ENCODE peak calls at places on chromosome 14, in six cellular contexts. One of them, this sample, is unnamed.

GRCh38 chr14:25050494-25051170 is 685 bp upstream of the STXBP6 start:
- DNase-seq in mucosa of descending colon: no peak
- DNase-seq in body of pancreas: peak; percentile 26
- DNase-seq in small intestine: peak; percentile 37
- DNase-seq in adipocyte: peak; percentile 70
- DNase-seq in hepatocyte: peak; percentile 34
- DNase-seq in this sample: no peak

GRCh38 chr14:95413289-95414215 is 93.8 kb upstream of the CLMN start:
- DNase-seq in mucosa of descending colon: no peak
- DNase-seq in body of pancreas: no peak
- DNase-seq in small intestine: no peak
- DNase-seq in adipocyte: no peak
- DNase-seq in hepatocyte: no peak
- DNase-seq in this sample: no peak

GRCh38 chr14:54177861-54178591 is 218.8 kb upstream of the CDKN3 start:
- DNase-seq in mucosa of descending colon: no peak
- DNase-seq in body of pancreas: no peak
- DNase-seq in small intestine: peak; percentile 15
- DNase-seq in adipocyte: peak; percentile 22
- DNase-seq in hepatocyte: peak; percentile 46
- DNase-seq in this sample: no peak

GRCh38 chr14:85516239-85517112 is 13.5 kb upstream of the FLRT2 start:
- DNase-seq in mucosa of descending colon: no peak
- DNase-seq in body of pancreas: no peak
- DNase-seq in small intestine: no peak
- DNase-seq in adipocyte: peak; percentile 94
- DNase-seq in hepatocyte: no peak
- DNase-seq in this sample: no peak

GRCh38 chr14:69151458-69152180 is 1.3 kb downstream of the DCAF5 start:
- DNase-seq in mucosa of descending colon: peak; percentile 86
- DNase-seq in body of pancreas: peak; percentile 78
- DNase-seq in small intestine: peak; percentile 77
- DNase-seq in adipocyte: peak; percentile 82
- DNase-seq in hepatocyte: peak; percentile 89
- DNase-seq in this sample: peak; percentile 79

GRCh38 chr14:25009891-25010290 is 40.1 kb downstream of the STXBP6 start:
- DNase-seq in mucosa of descending colon: no peak
- DNase-seq in body of pancreas: no peak
- DNase-seq in small intestine: no peak
- DNase-seq in adipocyte: peak; percentile 36
- DNase-seq in hepatocyte: peak; percentile 34
- DNase-seq in this sample: no peak

GRCh38 chr14:65472189-65472588 is 59.7 kb downstream of the FUT8 start:
- DNase-seq in mucosa of descending colon: no peak
- DNase-seq in body of pancreas: no peak
- DNase-seq in small intestine: no peak
- DNase-seq in adipocyte: no peak
- DNase-seq in hepatocyte: no peak
- DNase-seq in this sample: no peak

GRCh38 chr14:22836301-22837058 is at the start of gene MMP14:
- DNase-seq in mucosa of descending colon: peak; percentile 81
- DNase-seq in body of pancreas: peak; percentile 81
- DNase-seq in small intestine: peak; percentile 63
- DNase-seq in adipocyte: peak; percentile 95
- DNase-seq in hepatocyte: peak; percentile 87
- DNase-seq in this sample: peak; percentile 79

GRCh38 chr14:43165651-43166050 is 1341.4 kb downstream of the FSCB start:
- DNase-seq in mucosa of descending colon: no peak
- DNase-seq in body of pancreas: no peak
- DNase-seq in small intestine: no peak
- DNase-seq in adipocyte: no peak
- DNase-seq in hepatocyte: peak; percentile 7
- DNase-seq in this sample: no peak

GRCh38 chr14:78933948-78934524 is 763.9 kb downstream of the NRXN3 start:
- DNase-seq in mucosa of descending colon: no peak
- DNase-seq in body of pancreas: peak; percentile 2
- DNase-seq in small intestine: peak; percentile 18
- DNase-seq in adipocyte: peak; percentile 69
- DNase-seq in hepatocyte: peak; percentile 45
- DNase-seq in this sample: no peak

GRCh38 chr14:91008759-91009409 is 51.6 kb downstream of the RPS6KA5 start:
- DNase-seq in mucosa of descending colon: no peak
- DNase-seq in body of pancreas: peak; percentile 11
- DNase-seq in small intestine: peak; percentile 37
- DNase-seq in adipocyte: no peak
- DNase-seq in hepatocyte: no peak
- DNase-seq in this sample: no peak

GRCh38 chr14:91047174-91047753 is 13.2 kb downstream of the RPS6KA5 start:
- DNase-seq in mucosa of descending colon: no peak
- DNase-seq in body of pancreas: no peak
- DNase-seq in small intestine: no peak
- DNase-seq in adipocyte: no peak
- DNase-seq in hepatocyte: no peak
- DNase-seq in this sample: no peak

GRCh38 chr14:30621954-30622830 is at the start of gene SCFD1:
- DNase-seq in mucosa of descending colon: peak; percentile 97
- DNase-seq in body of pancreas: peak; percentile 94
- DNase-seq in small intestine: peak; percentile 95
- DNase-seq in adipocyte: peak; percentile 96
- DNase-seq in hepatocyte: peak; percentile 97
- DNase-seq in this sample: peak; percentile 97

GRCh38 chr14:51398898-51399297 is 158.9 kb downstream of the TMX1 start:
- DNase-seq in mucosa of descending colon: no peak
- DNase-seq in body of pancreas: no peak
- DNase-seq in small intestine: no peak
- DNase-seq in adipocyte: peak; percentile 61
- DNase-seq in hepatocyte: no peak
- DNase-seq in this sample: no peak

GRCh38 chr14:64450255-64450654 is 15.0 kb upstream of the AKAP5 start:
- DNase-seq in mucosa of descending colon: no peak
- DNase-seq in body of pancreas: no peak
- DNase-seq in small intestine: no peak
- DNase-seq in adipocyte: no peak
- DNase-seq in hepatocyte: no peak
- DNase-seq in this sample: no peak

GRCh38 chr14:43438056-43438455 is 1069.0 kb downstream of the FSCB start:
- DNase-seq in mucosa of descending colon: no peak
- DNase-seq in body of pancreas: no peak
- DNase-seq in small intestine: no peak
- DNase-seq in adipocyte: no peak
- DNase-seq in hepatocyte: no peak
- DNase-seq in this sample: no peak

GRCh38 chr14:91171291-91171690 is 57.4 kb downstream of the DGLUCY start:
- DNase-seq in mucosa of descending colon: no peak
- DNase-seq in body of pancreas: no peak
- DNase-seq in small intestine: no peak
- DNase-seq in adipocyte: no peak
- DNase-seq in hepatocyte: no peak
- DNase-seq in this sample: no peak

GRCh38 chr14:43541356-43541755 is 965.7 kb downstream of the FSCB start:
- DNase-seq in mucosa of descending colon: no peak
- DNase-seq in body of pancreas: no peak
- DNase-seq in small intestine: no peak
- DNase-seq in adipocyte: no peak
- DNase-seq in hepatocyte: no peak
- DNase-seq in this sample: no peak

GRCh38 chr14:28467611-28468010 is 299.0 kb upstream of the FOXG1 start:
- DNase-seq in mucosa of descending colon: no peak
- DNase-seq in body of pancreas: no peak
- DNase-seq in small intestine: no peak
- DNase-seq in adipocyte: no peak
- DNase-seq in hepatocyte: no peak
- DNase-seq in this sample: no peak

GRCh38 chr14:78530078-78530477 is 359.9 kb downstream of the NRXN3 start:
- DNase-seq in mucosa of descending colon: no peak
- DNase-seq in body of pancreas: peak; percentile 5
- DNase-seq in small intestine: peak; percentile 19
- DNase-seq in adipocyte: peak; percentile 31
- DNase-seq in hepatocyte: peak; percentile 70
- DNase-seq in this sample: no peak

GRCh38 chr14:20530771-20531571 is 25.6 kb downstream of the RNASE10 start:
- DNase-seq in mucosa of descending colon: peak; percentile 76
- DNase-seq in body of pancreas: peak; percentile 64
- DNase-seq in small intestine: peak; percentile 61
- DNase-seq in adipocyte: peak; percentile 83
- DNase-seq in hepatocyte: peak; percentile 85
- DNase-seq in this sample: peak; percentile 80

GRCh38 chr14:23729720-23730387 is 93.7 kb downstream of the DHRS2 start:
- DNase-seq in mucosa of descending colon: no peak
- DNase-seq in body of pancreas: no peak
- DNase-seq in small intestine: no peak
- DNase-seq in adipocyte: no peak
- DNase-seq in hepatocyte: no peak
- DNase-seq in this sample: no peak

GRCh38 chr14:95244587-95244986 is 75.1 kb downstream of the CLMN start:
- DNase-seq in mucosa of descending colon: no peak
- DNase-seq in body of pancreas: no peak
- DNase-seq in small intestine: no peak
- DNase-seq in adipocyte: no peak
- DNase-seq in hepatocyte: no peak
- DNase-seq in this sample: no peak

GRCh38 chr14:64838656-64839055 is 41.1 kb downstream of the SPTB start:
- DNase-seq in mucosa of descending colon: no peak
- DNase-seq in body of pancreas: no peak
- DNase-seq in small intestine: no peak
- DNase-seq in adipocyte: no peak
- DNase-seq in hepatocyte: peak; percentile 37
- DNase-seq in this sample: no peak

GRCh38 chr14:56840221-56840620 is 29.9 kb upstream of the OTX2 start:
- DNase-seq in mucosa of descending colon: no peak
- DNase-seq in body of pancreas: no peak
- DNase-seq in small intestine: no peak
- DNase-seq in adipocyte: no peak
- DNase-seq in hepatocyte: no peak
- DNase-seq in this sample: no peak

GRCh38 chr14:60331201-60332045 is 82.4 kb downstream of the PPM1A start:
- DNase-seq in mucosa of descending colon: peak; percentile 76
- DNase-seq in body of pancreas: peak; percentile 81
- DNase-seq in small intestine: peak; percentile 69
- DNase-seq in adipocyte: peak; percentile 73
- DNase-seq in hepatocyte: peak; percentile 77
- DNase-seq in this sample: peak; percentile 74

GRCh38 chr14:98348505-98348904 is 923.5 kb downstream of the BCL11B start:
- DNase-seq in mucosa of descending colon: no peak
- DNase-seq in body of pancreas: no peak
- DNase-seq in small intestine: no peak
- DNase-seq in adipocyte: no peak
- DNase-seq in hepatocyte: no peak
- DNase-seq in this sample: no peak

GRCh38 chr14:98350213-98350612 is 921.8 kb downstream of the BCL11B start:
- DNase-seq in mucosa of descending colon: no peak
- DNase-seq in body of pancreas: no peak
- DNase-seq in small intestine: no peak
- DNase-seq in adipocyte: no peak
- DNase-seq in hepatocyte: no peak
- DNase-seq in this sample: no peak

GRCh38 chr14:98347686-98348085 is 924.3 kb downstream of the BCL11B start:
- DNase-seq in mucosa of descending colon: no peak
- DNase-seq in body of pancreas: no peak
- DNase-seq in small intestine: no peak
- DNase-seq in adipocyte: no peak
- DNase-seq in hepatocyte: no peak
- DNase-seq in this sample: no peak

DNA sequence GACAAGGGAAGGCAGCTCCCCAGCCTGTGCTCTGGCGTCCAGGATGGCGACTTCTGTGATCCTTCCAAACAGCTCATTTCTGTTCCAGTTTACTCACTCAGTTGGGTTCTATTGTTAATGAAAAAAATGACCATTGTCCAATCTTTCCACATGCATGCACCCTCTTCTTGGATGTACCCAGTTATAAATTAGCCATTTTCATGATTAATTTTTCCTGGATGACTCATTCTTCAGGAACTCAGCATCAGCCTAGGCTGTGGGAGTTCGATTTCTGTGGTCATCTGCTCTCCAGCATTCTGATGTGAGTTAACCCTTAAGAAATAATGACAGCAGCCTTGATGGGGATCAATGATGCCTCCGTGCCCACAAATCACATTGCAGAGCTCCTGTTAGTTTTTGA is 926.8 kb downstream of the BCL11B start:
- DNase-seq in mucosa of descending colon: no peak
- DNase-seq in body of pancreas: no peak
- DNase-seq in small intestine: no peak
- DNase-seq in adipocyte: no peak
- DNase-seq in hepatocyte: no peak
- DNase-seq in this sample: no peak
- H3K9me3 ChIP-seq in mucosa of descending colon: no peaks in the 10 kb centered on the region
- H3K9me3 ChIP-seq in body of pancreas: no peaks in the 10 kb centered on the region
- H3K9me3 ChIP-seq in small intestine: no peaks in the 10 kb centered on the region
- H3K9me3 ChIP-seq in adipocyte: no peaks in the 10 kb centered on the region
- H3K9me3 ChIP-seq in hepatocyte: no peaks in the 10 kb centered on the region
- H3K9me3 ChIP-seq in this sample: no peaks in the 10 kb centered on the region

GRCh38 chr14:94180655-94181271 is 6.6 kb downstream of the PPP4R4 start:
- DNase-seq in mucosa of descending colon: no peak
- DNase-seq in body of pancreas: no peak
- DNase-seq in small intestine: peak; percentile 50
- DNase-seq in adipocyte: peak; percentile 86
- DNase-seq in hepatocyte: peak; percentile 49
- DNase-seq in this sample: no peak
- H3K4me3 ChIP-seq in mucosa of descending colon: no peak overlapping the region
- H3K4me3 ChIP-seq in body of pancreas: no peak overlapping the region
- H3K4me3 ChIP-seq in small intestine: no peak overlapping the region
- H3K4me3 ChIP-seq in adipocyte: peak overlapping the region; percentile 61
- H3K4me3 ChIP-seq in hepatocyte: no peak overlapping the region
- H3K4me3 ChIP-seq in this sample: no peak overlapping the region

DNA sequence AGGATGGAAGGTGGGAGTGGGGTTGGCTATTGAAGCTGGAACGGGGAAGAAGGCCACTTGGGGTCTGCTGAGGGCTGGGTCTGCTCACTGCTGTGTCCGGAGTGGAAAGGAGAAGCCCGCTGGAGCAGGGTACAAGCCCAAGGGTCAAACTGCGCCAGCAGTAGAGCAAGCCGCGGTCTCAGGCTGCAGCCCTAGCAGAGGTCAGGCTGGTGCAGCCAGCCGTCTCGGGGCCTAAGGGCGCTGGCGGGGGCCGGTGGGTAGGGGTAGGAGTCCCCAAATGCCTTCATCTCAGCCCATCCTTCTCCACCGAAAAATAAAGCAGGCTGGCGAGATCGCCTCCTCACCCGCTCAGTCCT is 718 bp upstream of the JDP2 start:
- DNase-seq in mucosa of descending colon: peak; percentile 52
- DNase-seq in body of pancreas: no peak
- DNase-seq in small intestine: peak; percentile 33
- DNase-seq in adipocyte: no peak
- DNase-seq in hepatocyte: no peak
- DNase-seq in this sample: peak; percentile 33
- H3K4me1 ChIP-seq in mucosa of descending colon: peaks cover 24% of the 10 kb centered on the region
- H3K4me1 ChIP-seq in body of pancreas: peaks cover 45% of the 10 kb centered on the region
- H3K4me1 ChIP-seq in small intestine: peaks cover 5% of the 10 kb centered on the region
- H3K4me1 ChIP-seq in adipocyte: peaks cover 36% of the 10 kb centered on the region
- H3K4me1 ChIP-seq in hepatocyte: peaks cover 35% of the 10 kb centered on the region
- H3K4me1 ChIP-seq in this sample: peaks cover 34% of the 10 kb centered on the region

GRCh38 chr14:105774001-105774400 is 247.6 kb downstream of the TMEM121 start:
- DNase-seq in mucosa of descending colon: no peak
- DNase-seq in body of pancreas: no peak
- DNase-seq in small intestine: no peak
- DNase-seq in adipocyte: no peak
- DNase-seq in hepatocyte: no peak
- DNase-seq in this sample: no peak

GRCh38 chr14:105776924-105777323 is 250.5 kb downstream of the TMEM121 start:
- DNase-seq in mucosa of descending colon: no peak
- DNase-seq in body of pancreas: no peak
- DNase-seq in small intestine: no peak
- DNase-seq in adipocyte: no peak
- DNase-seq in hepatocyte: no peak
- DNase-seq in this sample: no peak

GRCh38 chr14:105773584-105773983 is 247.2 kb downstream of the TMEM121 start:
- DNase-seq in mucosa of descending colon: no peak
- DNase-seq in body of pancreas: no peak
- DNase-seq in small intestine: no peak
- DNase-seq in adipocyte: no peak
- DNase-seq in hepatocyte: no peak
- DNase-seq in this sample: no peak
- H3K9me3 ChIP-seq in mucosa of descending colon: peaks cover 2% of the 10 kb centered on the region
- H3K9me3 ChIP-seq in body of pancreas: peaks cover 5% of the 10 kb centered on the region
- H3K9me3 ChIP-seq in small intestine: no peaks in the 10 kb centered on the region
- H3K9me3 ChIP-seq in adipocyte: peaks cover 4% of the 10 kb centered on the region
- H3K9me3 ChIP-seq in hepatocyte: no peaks in the 10 kb centered on the region
- H3K9me3 ChIP-seq in this sample: no peaks in the 10 kb centered on the region